ENCODE peak calls at places on chromosomes 5 and 9, in four cellular contexts. A is HCT116, Y is K562, B is Panc1. T is an unnamed sample.

GRCh38 chr5:171992305-171992704 is 14.1 kb downstream of the FBXW11 start:
- DNase-seq in A (no peak), B (no peak), Y (no peak), T (no peak)

GRCh38 chr9:70540016-70540415 is 125.6 kb upstream of the KLF9 start:
- DNase-seq in Y (no peak), A (no peak), B (no peak), T (no peak)

GRCh38 chr5:179486596-179487051 is 63.7 kb upstream of the RUFY1 start:
- DNase-seq in A (no peak), B (no peak), Y (no peak), T (no peak)

GRCh38 chr5:502325-503079 is 21.7 kb downstream of the SLC9A3 start:
- DNase-seq in B (no peak), Y (no peak), A (no peak), T (no peak)

GRCh38 chr5:31936699-31937098 is 237.4 kb downstream of the GOLPH3 start:
- DNase-seq in B (no peak), A (no peak), Y (no peak), T (no peak)

GRCh38 chr5:45093377-45093776 is 284.6 kb downstream of the MRPS30 start:
- DNase-seq in A (no peak), B (no peak), Y (no peak), T (no peak)

GRCh38 chr5:37739817-37740261 is 100.0 kb downstream of the GDNF start:
- DNase-seq in A (no peak), B (no peak), Y (no peak), T (no peak)

GRCh38 chr5:142360607-142361120 is 35.8 kb upstream of the SPRY4 start:
- DNase-seq in B (peak; percentile 80), Y (peak; percentile 64), A (peak; percentile 84), T (peak; percentile 91)

GRCh38 chr9:130226112-130226511 is 39.4 kb upstream of the HMCN2 start:
- DNase-seq in B (no peak), Y (no peak), A (no peak), T (no peak)

GRCh38 chr5:123718238-123718637 is 206.3 kb downstream of the CSNK1G3 start:
- DNase-seq in B (no peak), Y (no peak), A (no peak), T (no peak)

GRCh38 chr9:130627051-130627450 is 37.3 kb upstream of the PRDM12 start:
- DNase-seq in Y (no peak), A (no peak), B (no peak), T (no peak)

GRCh38 chr5:9339206-9339818 is 206.6 kb downstream of the SEMA5A start:
- DNase-seq in A (no peak), Y (peak; percentile 26), B (no peak), T (peak; percentile 3)

GRCh38 chr5:110343616-110344015 is 382.9 kb downstream of the TMEM232 start:
- DNase-seq in B (no peak), A (no peak), Y (no peak), T (no peak)

GRCh38 chr5:91109634-91110033 is 273.5 kb downstream of the ARRDC3 start:
- DNase-seq in A (no peak), Y (no peak), B (no peak), T (no peak)

GRCh38 chr9:6715755-6716643 is 41.8 kb upstream of the KDM4C start:
- DNase-seq in Y (no peak), A (peak; percentile 56), B (no peak), T (peak; percentile 79)

GRCh38 chr9:105957830-105958229 is 263.5 kb downstream of the TMEM38B start:
- DNase-seq in Y (no peak), A (no peak), B (no peak), T (no peak)

GRCh38 chr5:118478852-118479251 is 509.5 kb downstream of the DTWD2 start:
- DNase-seq in A (no peak), B (no peak), Y (no peak), T (no peak)

GRCh38 chr9:129309041-129309430 is 131.0 kb upstream of the IER5L start:
- DNase-seq in A (no peak), Y (no peak), B (no peak), T (no peak)

GRCh38 chr9:131091352-131091992 is 4.9 kb upstream of the AIF1L start:
- DNase-seq in B (no peak), Y (no peak), A (no peak), T (no peak)

GRCh38 chr5:67921004-67921601 is 294.5 kb upstream of the PIK3R1 start:
- DNase-seq in A (no peak), B (no peak), Y (no peak), T (no peak)

GRCh38 chr9:128214571-128215490 is 11.7 kb downstream of the DNM1 start:
- DNase-seq in A (no peak), Y (no peak), B (no peak), T (no peak)

GRCh38 chr9:101140728-101141127 is 112.2 kb downstream of the PLPPR1 start:
- DNase-seq in A (no peak), Y (peak; percentile 22), B (no peak), T (no peak)

GRCh38 chr5:90169078-90169477 is 240.5 kb downstream of the CETN3 start:
- DNase-seq in A (no peak), B (no peak), Y (no peak), T (no peak)

GRCh38 chr5:170228756-170229459 is 3.9 kb upstream of the C5orf58 start:
- DNase-seq in A (no peak), Y (no peak), B (no peak), T (no peak)

GRCh38 chr5:72066658-72067057 is 40.6 kb upstream of the MAP1B start:
- DNase-seq in B (no peak), A (peak; percentile 10), Y (peak; percentile 44), T (no peak)

GRCh38 chr5:74953961-74954720 is 88.0 kb upstream of the FAM169A start:
- DNase-seq in Y (no peak), A (no peak), B (no peak), T (peak; percentile 94)

GRCh38 chr9:4706971-4707622 is 27.7 kb downstream of the CDC37L1 start:
- DNase-seq in B (no peak), Y (no peak), A (no peak), T (no peak)

GRCh38 chr5:158966691-158967090 is 133.0 kb downstream of the EBF1 start:
- DNase-seq in A (no peak), B (no peak), Y (no peak), T (no peak)

GRCh38 chr5:51095481-51095880 is 287.8 kb upstream of the ISL1 start:
- DNase-seq in Y (no peak), A (no peak), B (no peak), T (no peak)

GRCh38 chr9:96051423-96051822 is 175.9 kb downstream of the ERCC6L2 start:
- DNase-seq in A (no peak), B (no peak), Y (no peak), T (no peak)

GRCh38 chr9:81720450-81721086 is 31.2 kb upstream of the TLE1 start:
- DNase-seq in A (no peak), B (no peak), Y (no peak), T (no peak)

GRCh38 chr5:8905021-8905420 is 640.9 kb downstream of the SEMA5A start:
- DNase-seq in B (no peak), A (no peak), Y (no peak), T (no peak)

DNA sequence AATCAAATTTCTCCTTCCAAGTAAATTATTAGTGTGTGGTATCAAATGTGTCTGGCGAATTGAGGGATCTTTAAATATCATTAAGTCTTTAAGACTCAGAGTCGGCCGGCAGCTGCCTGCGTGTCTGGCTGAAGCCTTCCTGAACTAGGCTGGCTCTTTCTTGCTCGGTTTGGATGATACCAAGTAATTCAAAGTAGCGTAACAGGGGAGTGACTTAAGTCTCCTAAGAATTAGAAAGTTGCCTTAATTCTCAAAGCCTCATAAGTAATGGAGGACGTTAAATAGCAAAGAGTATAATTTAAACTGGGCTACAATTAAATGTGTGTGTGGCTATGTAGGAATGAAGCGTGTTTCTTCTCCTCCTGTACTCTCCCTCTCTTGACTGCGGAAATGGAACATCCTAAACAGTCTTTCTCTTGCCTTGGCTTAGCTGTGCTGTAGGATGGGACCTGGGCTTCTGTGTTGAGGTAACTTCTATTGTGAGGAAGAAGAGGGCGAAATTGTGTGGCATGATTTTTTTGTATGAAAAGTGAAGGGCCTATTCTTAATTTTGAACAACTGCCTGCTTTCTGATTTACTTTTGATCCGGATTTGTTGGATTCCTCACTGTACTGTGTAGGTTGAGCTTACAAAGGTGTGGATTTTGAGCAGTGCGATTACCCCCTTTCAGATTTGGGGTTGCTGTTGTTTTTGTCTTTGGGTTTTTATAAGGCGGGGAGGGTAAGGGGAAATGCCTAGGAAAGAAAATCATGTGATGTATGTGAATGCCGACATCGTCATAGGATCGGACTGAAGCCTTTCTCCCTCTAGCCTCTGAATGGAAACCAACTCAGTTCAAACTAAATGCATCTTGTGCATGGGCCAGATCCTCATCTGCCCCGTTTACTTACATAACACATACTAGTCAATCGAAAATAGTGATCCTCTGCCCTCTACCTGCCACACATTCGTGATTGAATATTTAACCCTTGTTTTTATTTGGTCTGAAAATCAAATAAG is 29.9 kb downstream of the CPEB4 start:
- DNase-seq in B (peak; percentile 91), A (peak; percentile 83), Y (peak; percentile 85), T (peak; percentile 37)
- TF ChIP-seq TCF7L2 in B (peak; percentile 87), A (peak; percentile 69), Y (peak; percentile 92), T (no peak)

DNA sequence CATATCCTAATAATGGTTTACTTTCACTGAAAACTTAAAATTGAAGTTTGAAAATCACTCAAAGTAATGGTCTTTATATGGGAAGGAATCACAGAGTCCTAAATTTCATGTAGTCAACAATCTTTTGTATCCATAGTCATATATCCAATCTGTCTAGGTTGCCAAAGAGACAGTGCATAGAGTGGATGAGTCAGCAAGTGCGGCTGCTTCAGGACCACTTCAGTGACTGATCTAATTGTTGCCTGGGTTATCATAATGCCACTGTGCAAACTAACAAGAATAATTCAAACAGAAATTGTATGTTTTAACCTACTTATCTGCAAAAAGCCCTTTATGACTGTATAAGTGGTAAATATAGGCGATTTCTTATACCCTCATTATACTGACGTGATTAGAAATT is 211.3 kb upstream of the PRR16 start:
- DNase-seq in A (no peak), Y (no peak), B (no peak), T (no peak)
- TF ChIP-seq TCF7L2 in A (no peak), Y (no peak), B (no peak), T (no peak)

GRCh38 chr5:41511241-41511640 is 840 bp upstream of the PLCXD3 start:
- DNase-seq in Y (no peak), A (no peak), B (no peak), T (no peak)

GRCh38 chr5:41509399-41510175 is 814 bp downstream of the PLCXD3 start:
- DNase-seq in Y (no peak), B (no peak), A (no peak), T (no peak)

GRCh38 chr5:41508186-41508585 is 2.2 kb downstream of the PLCXD3 start:
- DNase-seq in A (no peak), Y (no peak), B (no peak), T (no peak)

GRCh38 chr5:41508696-41509398 is 1.6 kb downstream of the PLCXD3 start:
- DNase-seq in Y (no peak), A (no peak), B (no peak), T (no peak)

DNA sequence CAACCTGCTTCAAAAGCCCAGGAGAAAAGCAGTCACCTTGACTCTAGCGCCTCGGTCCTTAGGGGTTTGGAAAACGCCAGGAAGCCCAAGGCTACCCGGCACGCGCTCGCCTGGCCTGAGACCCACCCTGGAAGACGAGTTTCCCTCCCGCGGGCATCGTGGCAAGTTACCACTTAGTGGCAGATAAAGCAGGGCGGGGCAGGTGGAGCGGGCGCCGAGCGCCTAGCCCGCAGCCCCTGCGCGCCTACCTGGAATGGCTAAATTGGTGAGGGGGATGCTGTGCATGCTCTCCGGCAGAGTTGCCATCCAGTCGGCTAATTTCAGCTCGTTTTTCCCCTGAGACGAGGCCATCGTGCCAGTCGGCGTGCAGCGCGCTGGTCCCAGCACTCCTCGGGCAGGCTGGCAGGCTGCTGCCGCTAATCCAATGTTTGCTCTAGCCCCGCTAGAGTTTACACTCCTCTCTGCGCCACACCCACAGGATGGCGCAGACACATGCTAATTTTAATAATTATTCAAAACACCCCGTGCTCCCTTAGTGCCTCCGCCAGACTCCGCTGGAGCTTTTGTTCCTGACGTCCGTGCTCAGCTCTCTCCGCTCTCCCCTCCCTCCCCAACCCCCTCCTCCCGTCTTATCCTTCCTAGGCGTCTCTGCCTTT is at the start of gene PLCXD3:
- DNase-seq in A (no peak), B (no peak), Y (no peak), T (no peak)
- TF ChIP-seq TCF7L2 in A (no peak), B (no peak), Y (no peak), T (no peak)

GRCh38 chr9:27572036-27572435 is 1.2 kb downstream of the C9orf72 start:
- DNase-seq in Y (no peak), A (no peak), B (no peak), T (no peak)
- TF ChIP-seq TCF7L2 in Y (no peak), A (no peak), B (no peak), T (no peak)